ENCODE peak calls at places on chromosomes 7 and 10, in nine cellular contexts. One of them, this sample, is unnamed.

GRCh38 chr7:113209449-113210203 is 91.3 kb upstream of the SMIM30 start:
- DNase-seq in EL: peak
- DNase-seq in central memory CD8-positive, alpha-beta T cell: no peak
- DNase-seq in immature natural killer cell: no peak
- DNase-seq in lower lobe of right lung: no peak
- DNase-seq in HT-29: no peak
- DNase-seq in mesothelial cell of epicardium: no peak
- DNase-seq in GM10248: no peak
- DNase-seq in foreskin fibroblast: peak
- DNase-seq in this sample: no peak

GRCh38 chr7:43467406-43467805 is 115.5 kb upstream of the STK17A start:
- DNase-seq in EL: peak
- DNase-seq in central memory CD8-positive, alpha-beta T cell: no peak
- DNase-seq in immature natural killer cell: no peak
- DNase-seq in lower lobe of right lung: no peak
- DNase-seq in HT-29: no peak
- DNase-seq in mesothelial cell of epicardium: no peak
- DNase-seq in GM10248: no peak
- DNase-seq in foreskin fibroblast: peak
- DNase-seq in this sample: no peak

GRCh38 chr10:30751678-30752331 is 122.3 kb upstream of the LYZL2 start:
- DNase-seq in EL: peak
- DNase-seq in central memory CD8-positive, alpha-beta T cell: peak
- DNase-seq in immature natural killer cell: peak
- DNase-seq in lower lobe of right lung: peak
- DNase-seq in HT-29: peak
- DNase-seq in mesothelial cell of epicardium: peak
- DNase-seq in GM10248: peak
- DNase-seq in foreskin fibroblast: peak
- DNase-seq in this sample: peak

GRCh38 chr10:101030492-101031127 is 319 bp downstream of the PDZD7 start:
- DNase-seq in EL: peak
- DNase-seq in central memory CD8-positive, alpha-beta T cell: no peak
- DNase-seq in immature natural killer cell: no peak
- DNase-seq in lower lobe of right lung: no peak
- DNase-seq in HT-29: no peak
- DNase-seq in mesothelial cell of epicardium: no peak
- DNase-seq in GM10248: no peak
- DNase-seq in foreskin fibroblast: no peak
- DNase-seq in this sample: no peak

GRCh38 chr10:72173267-72173634 is 42.6 kb upstream of the ANAPC16 start:
- DNase-seq in EL: no peak
- DNase-seq in central memory CD8-positive, alpha-beta T cell: no peak
- DNase-seq in immature natural killer cell: no peak
- DNase-seq in lower lobe of right lung: no peak
- DNase-seq in HT-29: no peak
- DNase-seq in mesothelial cell of epicardium: no peak
- DNase-seq in GM10248: no peak
- DNase-seq in foreskin fibroblast: no peak
- DNase-seq in this sample: no peak

GRCh38 chr10:75400769-75401568 is 595 bp downstream of the ZNF503 start:
- DNase-seq in EL: peak
- DNase-seq in central memory CD8-positive, alpha-beta T cell: no peak
- DNase-seq in immature natural killer cell: no peak
- DNase-seq in lower lobe of right lung: peak
- DNase-seq in HT-29: no peak
- DNase-seq in mesothelial cell of epicardium: peak
- DNase-seq in GM10248: peak
- DNase-seq in foreskin fibroblast: peak
- DNase-seq in this sample: peak

GRCh38 chr7:6392712-6393666 is 54.8 kb downstream of the DAGLB start:
- DNase-seq in EL: peak
- DNase-seq in central memory CD8-positive, alpha-beta T cell: no peak
- DNase-seq in immature natural killer cell: no peak
- DNase-seq in lower lobe of right lung: peak
- DNase-seq in HT-29: peak
- DNase-seq in mesothelial cell of epicardium: no peak
- DNase-seq in GM10248: no peak
- DNase-seq in foreskin fibroblast: peak
- DNase-seq in this sample: peak

GRCh38 chr7:120344276-120344675 is 71.3 kb downstream of the KCND2 start:
- DNase-seq in EL: no peak
- DNase-seq in central memory CD8-positive, alpha-beta T cell: no peak
- DNase-seq in immature natural killer cell: no peak
- DNase-seq in lower lobe of right lung: no peak
- DNase-seq in HT-29: no peak
- DNase-seq in mesothelial cell of epicardium: no peak
- DNase-seq in GM10248: no peak
- DNase-seq in foreskin fibroblast: no peak
- DNase-seq in this sample: no peak

This sample was measured in hepatocyte.